ENCODE peak calls at places on chromosome X, in ten cellular contexts. D, L, Z, O, S, R, Q, V, Y and I are unnamed samples.

GRCh38 chrX:31497086-31497485 is 425.2 kb upstream of the FTHL17 start:
- DNase-seq in D (no peak), L (no peak), Z (no peak), O (no peak), S (no peak), R (no peak), Q (no peak), V (no peak), Y (no peak), I (no peak)

GRCh38 chrX:133985164-133986007 is at the start of gene GPC3:
- DNase-seq in D (peak; percentile 39), L (peak; percentile 2), Z (no peak), O (no peak), S (no peak), R (peak; percentile 4), Q (peak; percentile 1), V (peak; percentile 5), Y (peak; percentile 59), I (no peak)

GRCh38 chrX:18873189-18873791 is 110.6 kb downstream of the PHKA2 start:
- DNase-seq in D (no peak), L (no peak), Z (no peak), O (peak; percentile 32), S (no peak), R (no peak), Q (no peak), V (no peak), Y (no peak), I (no peak)

GRCh38 chrX:1727531-1728027 is 112.7 kb downstream of the ASMT start:
- DNase-seq in D (no peak), L (no peak), Z (no peak), O (peak; percentile 4), S (no peak), R (no peak), Q (no peak), V (no peak), Y (no peak), I (no peak)

GRCh38 chrX:154014429-154015380 is 5.0 kb downstream of the IRAK1 start:
- DNase-seq in D (no peak), L (no peak), Z (no peak), O (no peak), S (no peak), R (no peak), Q (no peak), V (no peak), Y (no peak), I (no peak)

GRCh38 chrX:21959362-21960051 is 19.0 kb downstream of the SMS start:
- DNase-seq in D (no peak), L (no peak), Z (no peak), O (no peak), S (no peak), R (no peak), Q (no peak), V (no peak), Y (no peak), I (no peak)

GRCh38 chrX:14354541-14354940 is 174.8 kb upstream of the GLRA2 start:
- DNase-seq in D (no peak), L (no peak), Z (no peak), O (peak; percentile 41), S (no peak), R (no peak), Q (no peak), V (no peak), Y (no peak), I (no peak)

GRCh38 chrX:1388651-1389050 is 3.3 kb downstream of the SLC25A6 start:
- DNase-seq in D (peak; percentile 15), L (no peak), Z (no peak), O (no peak), S (no peak), R (no peak), Q (no peak), V (no peak), Y (no peak), I (no peak)

GRCh38 chrX:96770315-96770714 is 85.7 kb downstream of the DIAPH2 start:
- DNase-seq in D (no peak), L (peak; percentile 19), Z (no peak), O (no peak), S (no peak), R (no peak), Q (no peak), V (no peak), Y (no peak), I (no peak)

GRCh38 chrX:145002776-145003175 is 244.5 kb upstream of the SPANXN1 start:
- DNase-seq in D (no peak), L (no peak), Z (no peak), O (no peak), S (no peak), R (no peak), Q (no peak), V (no peak), Y (no peak), I (no peak)

GRCh38 chrX:47637546-47638195 is 7.9 kb upstream of the CFP start:
- DNase-seq in D (peak; percentile 37), L (peak; percentile 25), Z (no peak), O (no peak), S (peak; percentile 37), R (no peak), Q (no peak), V (no peak), Y (no peak), I (no peak)

GRCh38 chrX:101078716-101079115 is at the start of gene TMEM35A:
- DNase-seq in D (no peak), L (no peak), Z (no peak), O (no peak), S (no peak), R (no peak), Q (no peak), V (no peak), Y (no peak), I (no peak)

GRCh38 chrX:17822351-17822750 is 38.7 kb downstream of the RAI2 start:
- DNase-seq in D (no peak), L (no peak), Z (no peak), O (no peak), S (no peak), R (no peak), Q (no peak), V (no peak), Y (no peak), I (no peak)

GRCh38 chrX:1164322-1165288 is 47.8 kb downstream of the CRLF2 start:
- DNase-seq in D (no peak), L (peak; percentile 38), Z (no peak), O (no peak), S (no peak), R (no peak), Q (no peak), V (no peak), Y (no peak), I (no peak)

GRCh38 chrX:71178908-71179307 is 34.3 kb downstream of the NLGN3 start:
- DNase-seq in D (peak; percentile 65), L (peak; percentile 45), Z (no peak), O (peak; percentile 16), S (peak; percentile 47), R (peak; percentile 30), Q (peak; percentile 20), V (no peak), Y (no peak), I (no peak)

GRCh38 chrX:102516314-102516936 is at the start of gene TMSB15A:
- DNase-seq in D (peak; percentile 67), L (peak; percentile 19), Z (peak; percentile 15), O (no peak), S (peak; percentile 63), R (peak; percentile 43), Q (peak; percentile 44), V (peak; percentile 24), Y (peak; percentile 54), I (no peak)

GRCh38 chrX:44314855-44315254 is 28.6 kb downstream of the EFHC2 start:
- DNase-seq in D (no peak), L (no peak), Z (no peak), O (no peak), S (no peak), R (no peak), Q (no peak), V (no peak), Y (no peak), I (no peak)

GRCh38 chrX:131728295-131729145 is 184.6 kb downstream of the OR13H1 start:
- DNase-seq in D (peak; percentile 80), L (peak; percentile 90), Z (no peak), O (peak; percentile 72), S (no peak), R (no peak), Q (peak; percentile 81), V (peak; percentile 48), Y (no peak), I (no peak)

GRCh38 chrX:72094894-72095293 is 36.8 kb downstream of the RTL5 start:
- DNase-seq in D (peak; percentile 44), L (peak; percentile 74), Z (peak; percentile 31), O (no peak), S (peak; percentile 72), R (peak; percentile 42), Q (peak; percentile 63), V (no peak), Y (no peak), I (peak; percentile 77)

GRCh38 chrX:43585922-43586321 is 70.2 kb upstream of the MAOA start:
- DNase-seq in D (no peak), L (no peak), Z (no peak), O (no peak), S (no peak), R (no peak), Q (no peak), V (no peak), Y (no peak), I (no peak)

GRCh38 chrX:153725832-153726285 is 1.2 kb downstream of the ABCD1 start:
- DNase-seq in D (no peak), L (no peak), Z (no peak), O (no peak), S (no peak), R (no peak), Q (no peak), V (no peak), Y (no peak), I (no peak)

GRCh38 chrX:40262641-40263560 is 165.1 kb upstream of the BCOR start:
- DNase-seq in D (no peak), L (no peak), Z (no peak), O (no peak), S (no peak), R (no peak), Q (no peak), V (no peak), Y (no peak), I (no peak)

GRCh38 chrX:46849933-46850332 is 13.1 kb downstream of the RP2 start:
- DNase-seq in D (no peak), L (no peak), Z (no peak), O (no peak), S (no peak), R (no peak), Q (no peak), V (no peak), Y (no peak), I (no peak)

GRCh38 chrX:22095306-22095705 is 63.2 kb downstream of the PHEX start:
- DNase-seq in D (no peak), L (no peak), Z (no peak), O (no peak), S (peak; percentile 6), R (no peak), Q (no peak), V (no peak), Y (no peak), I (no peak)

GRCh38 chrX:136227948-136228584 is 23.1 kb downstream of the MAP7D3 start:
- DNase-seq in D (no peak), L (no peak), Z (no peak), O (no peak), S (no peak), R (no peak), Q (no peak), V (no peak), Y (no peak), I (no peak)

GRCh38 chrX:56782791-56783449 is 53.9 kb downstream of the NBDY start:
- DNase-seq in D (no peak), L (no peak), Z (no peak), O (no peak), S (no peak), R (no peak), Q (no peak), V (no peak), Y (no peak), I (no peak)

GRCh38 chrX:85375333-85375738 is 4.1 kb downstream of the POF1B start:
- DNase-seq in D (no peak), L (no peak), Z (no peak), O (no peak), S (peak; percentile 6), R (no peak), Q (no peak), V (no peak), Y (no peak), I (no peak)

GRCh38 chrX:118723376-118723775 is 4.0 kb upstream of the IL13RA1 start:
- DNase-seq in D (no peak), L (no peak), Z (no peak), O (no peak), S (no peak), R (no peak), Q (no peak), V (no peak), Y (no peak), I (no peak)